ENCODE peak calls at places on chromosomes 12 and 14, in ten cellular contexts. A, C, D, L, M, J, Y, U, E and F are unnamed samples.

GRCh38 chr12:23210573-23210972 is 585.6 kb downstream of the ETNK1 start:
- DNase-seq in A (no peak), U (no peak), D (no peak), L (no peak), J (no peak), M (no peak), E (no peak), Y (no peak), C (no peak), F (no peak)

GRCh38 chr12:7352661-7353060 is 48.8 kb downstream of the ACSM4 start:
- DNase-seq in E (no peak), J (no peak), D (no peak), M (no peak), U (no peak), C (no peak), Y (no peak), L (no peak), A (no peak), F (no peak)

GRCh38 chr14:76376001-76376404 is at the start of gene ESRRB:
- DNase-seq in Y (peak), U (no peak), A (no peak), E (no peak), D (no peak), J (no peak), M (no peak), C (no peak), L (peak), F (no peak)

GRCh38 chr14:53183611-53184010 is 30.5 kb upstream of the DDHD1 start:
- DNase-seq in M (no peak), A (peak), C (peak), L (no peak), J (no peak), U (no peak), E (no peak), D (no peak), Y (no peak), F (no peak)

GRCh38 chr12:2294651-2295475 is 242.1 kb downstream of the CACNA1C start:
- DNase-seq in U (no peak), L (no peak), E (no peak), M (no peak), D (no peak), C (peak), J (no peak), Y (peak), A (peak), F (peak)

GRCh38 chr14:88562831-88563686 is at the start of gene ZC3H14:
- DNase-seq in J (peak), D (peak), Y (peak), A (peak), M (peak), C (peak), U (peak), L (peak), E (peak), F (peak)

GRCh38 chr12:6092784-6093722 is 31.4 kb downstream of the VWF start:
- DNase-seq in D (peak), Y (peak), U (peak), L (no peak), J (no peak), E (no peak), M (no peak), C (peak), A (peak), F (peak)

GRCh38 chr14:69716483-69717187 is 50.3 kb upstream of the SRSF5 start:
- DNase-seq in A (peak), U (no peak), J (no peak), C (peak), M (no peak), D (peak), L (no peak), Y (peak), E (no peak), F (peak)

GRCh38 chr14:85333313-85333712 is 196.6 kb upstream of the FLRT2 start:
- DNase-seq in A (peak), J (no peak), C (peak), M (no peak), D (no peak), Y (peak), U (no peak), L (no peak), E (no peak), F (peak)

GRCh38 chr14:52313493-52313881 is 625 bp upstream of the PTGER2 start:
- DNase-seq in D (no peak), Y (peak), E (no peak), J (no peak), M (no peak), C (peak), A (no peak), L (no peak), U (no peak), F (no peak)

GRCh38 chr12:3416670-3417069 is 74.3 kb upstream of the PRMT8 start:
- DNase-seq in C (no peak), M (no peak), E (no peak), D (no peak), J (no peak), Y (no peak), L (no peak), U (no peak), A (no peak), F (no peak)

GRCh38 chr12:93214523-93215289 is 163.0 kb upstream of the NUDT4 start:
- DNase-seq in U (no peak), D (no peak), M (no peak), L (no peak), J (no peak), E (no peak), C (no peak), Y (no peak), A (no peak), F (no peak)

GRCh38 chr12:3303410-3304136 is 187.4 kb upstream of the PRMT8 start:
- DNase-seq in M (no peak), C (no peak), D (no peak), J (no peak), A (no peak), U (no peak), Y (no peak), E (peak), L (no peak), F (no peak)

GRCh38 chr12:48296586-48297396 is 53.9 kb downstream of the ZNF641 start:
- DNase-seq in L (peak), Y (peak), A (peak), U (peak), C (peak), M (no peak), J (no peak), E (peak), D (peak), F (no peak)

GRCh38 chr14:62988967-62989366 is 56.3 kb downstream of the KCNH5 start:
- DNase-seq in Y (peak), L (no peak), E (no peak), D (no peak), U (no peak), C (no peak), J (no peak), M (no peak), A (no peak), F (peak)

GRCh38 chr12:48126953-48127630 is 7.9 kb downstream of the PFKM start:
- DNase-seq in C (no peak), D (no peak), A (no peak), E (no peak), L (no peak), M (no peak), J (no peak), Y (no peak), U (no peak), F (no peak)

GRCh38 chr12:108616941-108617858 is 16.5 kb downstream of the SELPLG start:
- DNase-seq in D (no peak), A (no peak), U (no peak), Y (no peak), E (no peak), J (peak), L (no peak), M (peak), C (no peak), F (no peak)

GRCh38 chr12:116303929-116304328 is 26.4 kb upstream of the MED13L start:
- DNase-seq in M (no peak), A (no peak), U (no peak), E (no peak), J (no peak), Y (peak), D (peak), C (peak), L (no peak), F (peak)

GRCh38 chr12:81627336-81628189 is 131.6 kb downstream of the PPFIA2 start:
- DNase-seq in M (no peak), C (peak), Y (peak), L (peak), D (peak), U (no peak), E (no peak), A (peak), J (no peak), F (peak)

GRCh38 chr12:29782821-29783772 is 645 bp downstream of the TMTC1 start:
- DNase-seq in A (no peak), Y (peak), C (peak), M (no peak), E (peak), J (no peak), L (peak), U (peak), D (peak), F (no peak)

GRCh38 chr14:85054178-85054577 is 475.8 kb upstream of the FLRT2 start:
- DNase-seq in C (no peak), L (no peak), A (no peak), D (no peak), E (no peak), Y (no peak), U (no peak), J (no peak), M (no peak), F (no peak)

GRCh38 chr12:69101505-69101904 is 137.9 kb upstream of the CPSF6 start:
- DNase-seq in L (no peak), C (no peak), J (no peak), Y (no peak), M (no peak), U (no peak), A (no peak), E (no peak), D (no peak), F (no peak)

GRCh38 chr12:22100952-22101748 is 55.1 kb downstream of the CMAS start:
- DNase-seq in Y (peak), U (no peak), C (peak), E (no peak), J (peak), A (peak), M (peak), L (peak), D (no peak), F (peak)

GRCh38 chr12:27733052-27733656 is 22.5 kb downstream of the MRPS35 start:
- DNase-seq in E (no peak), Y (peak), M (no peak), J (peak), D (peak), U (no peak), A (peak), C (peak), L (no peak), F (no peak)

GRCh38 chr14:31414190-31414833 is 6.0 kb downstream of the HEATR5A start:
- DNase-seq in C (no peak), U (no peak), A (no peak), E (no peak), M (no peak), L (no peak), D (no peak), Y (peak), J (no peak), F (peak)

GRCh38 chr14:101072945-101073597 is 169.5 kb upstream of the RTL1 start:
- DNase-seq in L (peak), M (peak), J (no peak), E (no peak), C (peak), U (no peak), A (peak), D (no peak), Y (peak), F (peak)

GRCh38 chr14:91112172-91112571 is 1.7 kb upstream of the DGLUCY start:
- DNase-seq in Y (no peak), J (no peak), A (no peak), D (no peak), C (no peak), M (no peak), L (no peak), E (no peak), U (no peak), F (no peak)